ENCODE peak calls at places on chromosomes 13 and 19, in four cellular contexts. Q is substantia nigra, C is uterus, D is left colon. Z is an unnamed sample.

GRCh38 chr19:49570997-49571676 is 9.2 kb downstream of the NOSIP start:
- DNase-seq in C (no peak), Q (no peak), D (no peak), Z (no peak)

GRCh38 chr19:3986260-3987041 is 1.2 kb upstream of the EEF2 start:
- DNase-seq in D (peak), C (no peak), Q (peak), Z (peak)

GRCh38 chr19:45250832-45251451 is at the start of gene MARK4:
- DNase-seq in Q (peak), D (peak), C (peak), Z (peak)

GRCh38 chr19:7371001-7371400 is 22.3 kb downstream of the ARHGEF18 start:
- DNase-seq in D (no peak), Q (no peak), C (no peak), Z (no peak)

GRCh38 chr13:51995677-51996551 is 15.3 kb downstream of the ATP7B start:
- DNase-seq in D (peak), Q (no peak), C (no peak), Z (peak)

GRCh38 chr13:48643159-48643558 is 10.6 kb upstream of the CYSLTR2 start:
- DNase-seq in C (no peak), D (no peak), Q (no peak), Z (no peak)

GRCh38 chr13:108993346-108993745 is 363.9 kb downstream of the MYO16 start:
- DNase-seq in Q (no peak), C (no peak), D (no peak), Z (no peak)

GRCh38 chr13:26837102-26837501 is 76.5 kb upstream of the GPR12 start:
- DNase-seq in Q (no peak), D (no peak), C (no peak), Z (no peak)

GRCh38 chr19:11138659-11139526 is 16.7 kb downstream of the SPC24 start:
- DNase-seq in C (peak), D (peak), Q (peak), Z (peak)

GRCh38 chr13:62293081-62293480 is 877.4 kb upstream of the PCDH20 start:
- DNase-seq in Q (no peak), C (no peak), D (no peak), Z (no peak)

GRCh38 chr19:46713781-46714522 is 3.0 kb downstream of the PRKD2 start:
- DNase-seq in Q (peak), D (peak), C (peak), Z (peak)

GRCh38 chr13:110232146-110232545 is 74.8 kb downstream of the COL4A1 start:
- DNase-seq in Q (no peak), C (no peak), D (no peak), Z (no peak)

GRCh38 chr13:33228645-33229445 is 56.7 kb downstream of the STARD13 start:
- DNase-seq in C (no peak), D (no peak), Q (no peak), Z (no peak)